ENCODE peak calls at places on chromosome 5, in ten cellular contexts. D, N, J, H, P, F, E, Q, M and O are unnamed samples.

GRCh38 chr5:113390224-113390623 is 44.6 kb downstream of the TSSK1B start:
- DNase-seq in D (no peak), N (no peak), J (no peak), H (no peak), P (no peak), F (no peak), E (no peak), Q (no peak), M (no peak), O (no peak)

GRCh38 chr5:57482671-57483106 is at the start of gene ACTBL2:
- DNase-seq in D (no peak), N (peak), J (no peak), H (no peak), P (no peak), F (no peak), E (no peak), Q (no peak), M (no peak), O (no peak)

GRCh38 chr5:124162782-124163532 is 583.5 kb downstream of the ZNF608 start:
- DNase-seq in D (no peak), N (no peak), J (no peak), H (no peak), P (peak), F (no peak), E (no peak), Q (no peak), M (no peak), O (peak)

GRCh38 chr5:5327126-5327525 is 95.4 kb upstream of the ICE1 start:
- DNase-seq in D (no peak), N (no peak), J (no peak), H (no peak), P (no peak), F (no peak), E (no peak), Q (no peak), M (no peak), O (no peak)

GRCh38 chr5:37665272-37665671 is 174.6 kb downstream of the GDNF start:
- DNase-seq in D (no peak), N (no peak), J (no peak), H (no peak), P (no peak), F (no peak), E (no peak), Q (no peak), M (no peak), O (no peak)

GRCh38 chr5:14809369-14810144 is 62.0 kb downstream of the ANKH start:
- DNase-seq in D (peak), N (peak), J (peak), H (peak), P (peak), F (peak), E (no peak), Q (peak), M (peak), O (peak)

GRCh38 chr5:3356016-3356415 is 239.6 kb upstream of the IRX1 start:
- DNase-seq in D (peak), N (no peak), J (no peak), H (no peak), P (no peak), F (no peak), E (no peak), Q (no peak), M (peak), O (no peak)

GRCh38 chr5:76763136-76763535 is 47.2 kb downstream of the F2R start:
- DNase-seq in D (no peak), N (no peak), J (no peak), H (no peak), P (no peak), F (no peak), E (no peak), Q (no peak), M (no peak), O (no peak)

GRCh38 chr5:161105563-161105962 is 253.6 kb upstream of the ATP10B start:
- DNase-seq in D (no peak), N (no peak), J (no peak), H (peak), P (no peak), F (peak), E (no peak), Q (no peak), M (peak), O (peak)

GRCh38 chr5:116518423-116518822 is 56.2 kb downstream of the SEMA6A start:
- DNase-seq in D (no peak), N (no peak), J (no peak), H (no peak), P (peak), F (no peak), E (no peak), Q (no peak), M (no peak), O (no peak)

GRCh38 chr5:143033535-143034260 is 263.5 kb downstream of the ARHGAP26 start:
- DNase-seq in D (no peak), N (peak), J (peak), H (no peak), P (no peak), F (no peak), E (no peak), Q (no peak), M (no peak), O (no peak)

GRCh38 chr5:150227606-150228273 is 37.9 kb downstream of the SLC6A7 start:
- DNase-seq in D (no peak), N (peak), J (no peak), H (no peak), P (no peak), F (no peak), E (no peak), Q (no peak), M (no peak), O (no peak)

GRCh38 chr5:176534640-176535039 is 2.6 kb downstream of the RNF44 start:
- DNase-seq in D (no peak), N (peak), J (no peak), H (no peak), P (peak), F (peak), E (no peak), Q (no peak), M (no peak), O (peak)

GRCh38 chr5:176536132-176536901 is 885 bp downstream of the RNF44 start:
- DNase-seq in D (peak), N (peak), J (no peak), H (peak), P (peak), F (peak), E (no peak), Q (no peak), M (peak), O (peak)

GRCh38 chr5:176535101-176535654 is 2.0 kb downstream of the RNF44 start:
- DNase-seq in D (no peak), N (peak), J (no peak), H (no peak), P (peak), F (no peak), E (no peak), Q (no peak), M (peak), O (peak)

GRCh38 chr5:176536902-176537607 is at the start of gene RNF44:
- DNase-seq in D (peak), N (peak), J (peak), H (peak), P (peak), F (peak), E (peak), Q (peak), M (peak), O (peak)

DNA sequence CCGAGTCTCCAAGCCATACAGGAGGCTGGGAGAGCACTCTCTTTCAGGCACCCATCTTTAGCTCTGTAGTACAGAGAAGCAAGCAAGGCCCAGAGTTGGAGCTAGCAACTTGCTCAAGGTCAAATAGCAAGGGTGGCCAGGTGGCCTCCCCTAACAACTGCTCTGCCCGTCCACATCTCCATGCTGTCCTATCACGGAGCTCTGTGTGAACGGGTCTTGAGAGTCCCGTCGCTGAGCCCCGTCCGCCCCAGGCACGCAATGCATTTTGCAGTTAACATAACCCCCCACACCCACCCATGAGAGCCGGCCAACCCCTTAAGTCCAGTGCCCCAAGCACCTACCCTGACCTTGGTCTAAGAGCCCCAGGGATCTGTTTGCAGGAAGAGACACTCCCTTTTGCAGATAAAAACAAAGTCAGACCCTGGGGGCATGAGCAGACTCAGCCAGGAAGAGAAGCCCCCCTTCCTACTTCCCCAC is 1.5 kb downstream of the RNF44 start:
- DNase-seq in D (no peak), N (no peak), J (no peak), H (no peak), P (no peak), F (no peak), E (no peak), Q (no peak), M (peak), O (peak)
- TF ChIP-seq POLR2A in D (no peak), N (no peak), J (no peak), H (no peak), P (no peak), F (no peak), E (peak), Q (no peak), M (no peak), O (no peak)

GRCh38 chr5:66142417-66142816 is 1.7 kb upstream of the SREK1 start:
- DNase-seq in D (no peak), N (no peak), J (no peak), H (no peak), P (no peak), F (no peak), E (no peak), Q (no peak), M (no peak), O (no peak)

GRCh38 chr5:66143473-66144073 is 527 bp upstream of the SREK1 start:
- DNase-seq in D (no peak), N (no peak), J (no peak), H (peak), P (no peak), F (no peak), E (no peak), Q (no peak), M (no peak), O (no peak)

GRCh38 chr5:66144799-66145390 is 795 bp downstream of the SREK1 start:
- DNase-seq in D (peak), N (no peak), J (no peak), H (no peak), P (no peak), F (no peak), E (no peak), Q (peak), M (no peak), O (no peak)

GRCh38 chr5:66145737-66146136 is 1.6 kb downstream of the SREK1 start:
- DNase-seq in D (no peak), N (no peak), J (no peak), H (no peak), P (no peak), F (no peak), E (no peak), Q (no peak), M (no peak), O (no peak)

GRCh38 chr5:66144074-66144798 is at the start of gene SREK1:
- DNase-seq in D (peak), N (peak), J (peak), H (peak), P (peak), F (peak), E (peak), Q (peak), M (peak), O (peak)
- TF ChIP-seq POLR2A in D (peak), N (peak), J (peak), H (peak), P (peak), F (peak), E (peak), Q (peak), M (no peak), O (peak)

GRCh38 chr5:31827862-31828261 is 188.9 kb downstream of the PDZD2 start:
- DNase-seq in D (no peak), N (no peak), J (no peak), H (no peak), P (no peak), F (no peak), E (no peak), Q (no peak), M (no peak), O (no peak)

GRCh38 chr5:31833005-31833404 is 194.1 kb downstream of the PDZD2 start:
- DNase-seq in D (no peak), N (no peak), J (no peak), H (no peak), P (no peak), F (no peak), E (no peak), Q (no peak), M (no peak), O (no peak)

GRCh38 chr5:31833710-31834109 is 194.8 kb downstream of the PDZD2 start:
- DNase-seq in D (no peak), N (no peak), J (no peak), H (no peak), P (no peak), F (no peak), E (no peak), Q (no peak), M (no peak), O (no peak)
- TF ChIP-seq POLR2A in D (no peak), N (no peak), J (no peak), H (no peak), P (no peak), F (no peak), E (no peak), Q (no peak), M (no peak), O (no peak)

DNA sequence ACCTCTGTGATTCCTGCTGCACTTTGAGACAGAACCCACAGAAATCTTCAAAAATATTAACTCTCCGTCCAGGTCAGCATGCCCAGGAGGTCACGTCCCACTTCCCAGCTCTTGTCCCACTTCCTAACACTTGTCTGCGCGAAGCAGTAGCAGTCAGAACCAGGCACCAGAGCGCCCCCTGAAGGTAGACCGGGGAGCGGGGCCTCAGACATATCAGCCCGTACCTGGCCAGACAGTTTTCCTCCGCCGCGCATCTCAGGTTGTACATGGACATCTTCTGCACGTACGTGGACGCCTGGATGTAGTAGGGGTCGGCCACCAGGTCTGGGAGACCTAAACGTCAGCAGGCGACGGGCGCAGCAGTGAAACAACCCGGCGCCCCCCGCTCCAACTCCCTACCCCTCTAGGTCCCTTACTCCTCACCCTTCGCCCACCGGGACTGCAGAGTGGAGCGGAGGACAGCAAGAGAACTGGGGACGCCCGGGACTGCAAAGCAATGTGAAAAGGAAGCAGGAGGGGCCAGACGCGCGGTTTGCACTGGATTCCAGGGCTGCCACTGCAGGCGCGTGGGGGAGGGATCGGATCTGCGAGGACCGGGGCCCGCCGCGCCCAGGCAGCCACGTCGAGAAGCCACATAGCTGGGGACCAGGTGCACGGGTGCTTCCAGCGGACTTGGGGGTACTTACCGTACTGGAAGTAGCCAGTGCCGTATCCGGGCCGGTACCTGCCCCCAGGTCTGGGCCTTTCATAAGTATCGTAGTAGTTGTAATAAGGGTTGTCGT is 1.2 kb downstream of the LOX start:
- DNase-seq in D (peak), N (peak), J (no peak), H (peak), P (peak), F (peak), E (no peak), Q (no peak), M (peak), O (peak)
- TF ChIP-seq POLR2A in D (no peak), N (no peak), J (no peak), H (no peak), P (no peak), F (no peak), E (no peak), Q (no peak), M (no peak), O (no peak)

GRCh38 chr5:140696891-140697492 is 3.3 kb upstream of the ZMAT2 start:
- DNase-seq in D (no peak), N (no peak), J (no peak), H (no peak), P (no peak), F (no peak), E (no peak), Q (no peak), M (no peak), O (no peak)

GRCh38 chr5:140694276-140694675 is 3.0 kb downstream of the HARS2 start:
- DNase-seq in D (no peak), N (no peak), J (no peak), H (no peak), P (no peak), F (no peak), E (no peak), Q (no peak), M (no peak), O (no peak)

GRCh38 chr5:140690376-140690932 is 716 bp downstream of the HARS1 start:
- DNase-seq in D (no peak), N (no peak), J (peak), H (no peak), P (peak), F (no peak), E (no peak), Q (no peak), M (no peak), O (no peak)

GRCh38 chr5:140690941-140691924 is at the start of the genes HARS1 and HARS2:
- DNase-seq in D (peak), N (peak), J (peak), H (peak), P (peak), F (peak), E (peak), Q (peak), M (peak), O (peak)
- TF ChIP-seq POLR2A in D (no peak), N (peak), J (peak), H (no peak), P (peak), F (no peak), E (peak), Q (no peak), M (no peak), O (peak)

DNA sequence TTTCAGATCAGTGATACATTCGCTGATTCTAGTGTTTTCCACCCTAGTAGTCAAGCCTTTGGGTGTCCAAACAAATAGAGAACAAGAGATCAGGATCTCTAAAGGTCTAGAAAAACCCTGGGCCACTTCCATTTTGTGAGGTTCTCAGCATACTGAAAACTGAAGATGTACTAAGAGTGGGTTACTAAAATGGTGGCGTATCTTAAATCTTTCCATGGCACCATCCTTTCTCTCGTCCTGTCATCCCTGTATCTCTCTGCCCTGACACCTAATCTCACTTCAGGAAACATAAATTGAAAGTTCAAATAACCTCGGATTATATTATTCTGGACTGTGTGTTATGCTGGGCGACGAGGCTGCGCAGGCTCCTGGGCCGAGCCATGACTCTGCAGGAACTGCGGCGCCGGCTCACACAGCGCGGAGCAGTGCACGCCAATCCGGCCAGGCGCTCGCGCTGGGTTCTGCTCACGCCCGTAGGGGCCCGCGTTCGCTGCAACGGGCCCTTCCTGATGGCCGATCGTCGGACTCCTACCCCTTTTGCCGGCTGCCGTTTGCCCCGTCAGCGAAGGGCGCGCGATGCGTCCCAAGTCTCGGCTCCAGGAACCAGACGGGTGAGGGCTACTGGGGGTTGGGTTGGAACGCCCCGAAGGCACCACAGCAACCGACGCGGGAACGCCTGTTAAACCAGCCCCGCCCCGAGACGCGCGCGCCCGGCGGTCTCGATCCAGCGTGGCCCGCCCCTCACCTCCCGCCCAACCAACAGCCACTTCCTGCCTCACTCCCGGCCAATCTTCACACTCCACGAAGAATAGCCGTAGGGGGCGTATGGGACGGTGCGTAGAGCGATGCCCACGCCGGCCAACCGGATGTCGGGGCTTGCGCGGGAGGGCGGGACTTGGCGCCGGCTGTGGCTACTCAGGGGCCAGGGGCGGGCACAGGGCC is 503 bp upstream of the CANX start:
- DNase-seq in D (peak), N (peak), J (peak), H (peak), P (peak), F (peak), E (peak), Q (peak), M (peak), O (peak)
- TF ChIP-seq POLR2A in D (no peak), N (peak), J (peak), H (peak), P (peak), F (peak), E (peak), Q (no peak), M (no peak), O (peak)